ENCODE peak calls at places on chromosomes 4 and X, in eight cellular contexts. F, X, B, Y, V, A, L and Q are unnamed samples.

GRCh38 chrX:49829016-49829415 is at the start of gene PAGE4:
- DNase-seq in F (no peak), X (no peak), B (no peak), Y (no peak), V (no peak), A (no peak), L (peak; percentile 11), Q (no peak)

GRCh38 chrX:17608898-17609297 is 128.4 kb upstream of the SCML1 start:
- DNase-seq in F (no peak), X (no peak), B (no peak), Y (no peak), V (no peak), A (no peak), L (no peak), Q (no peak)

GRCh38 chr4:106329027-106329618 is 12.8 kb downstream of the AIMP1 start:
- DNase-seq in F (peak; percentile 63), X (no peak), B (no peak), Y (no peak), V (no peak), A (peak; percentile 55), L (peak; percentile 46), Q (no peak)

GRCh38 chr4:2535386-2536192 is 858 bp upstream of the FAM193A start:
- DNase-seq in F (peak; percentile 38), X (no peak), B (peak; percentile 54), Y (peak; percentile 32), V (no peak), A (peak; percentile 30), L (peak; percentile 19), Q (no peak)

GRCh38 chr4:122636697-122637096 is 15.8 kb upstream of the IL21 start:
- DNase-seq in F (no peak), X (no peak), B (no peak), Y (no peak), V (no peak), A (no peak), L (no peak), Q (peak; percentile 29)

GRCh38 chrX:19593684-19594083 is 78.4 kb upstream of the MAP3K15 start:
- DNase-seq in F (peak; percentile 69), X (no peak), B (peak; percentile 14), Y (no peak), V (no peak), A (peak; percentile 53), L (peak; percentile 36), Q (no peak)

GRCh38 chr4:183503497-183504063 is 1.3 kb upstream of the ING2 start:
- DNase-seq in F (no peak), X (peak; percentile 8), B (no peak), Y (peak; percentile 19), V (no peak), A (peak; percentile 19), L (no peak), Q (no peak)

GRCh38 chrX:52082578-52082977 is 13.6 kb upstream of the MAGED4B start:
- DNase-seq in F (peak; percentile 25), X (no peak), B (no peak), Y (no peak), V (peak; percentile 21), A (no peak), L (no peak), Q (no peak)

GRCh38 chrX:9312922-9313867 is 151.7 kb upstream of the TBL1X start:
- DNase-seq in F (no peak), X (no peak), B (peak; percentile 72), Y (no peak), V (no peak), A (peak; percentile 11), L (peak; percentile 39), Q (no peak)

GRCh38 chr4:149293233-149293632 is 522.4 kb downstream of the IQCM start:
- DNase-seq in F (peak; percentile 67), X (no peak), B (no peak), Y (no peak), V (no peak), A (no peak), L (no peak), Q (no peak)

GRCh38 chr4:149296503-149296902 is 519.1 kb downstream of the IQCM start:
- DNase-seq in F (peak; percentile 10), X (no peak), B (no peak), Y (no peak), V (no peak), A (no peak), L (no peak), Q (no peak)

GRCh38 chr4:149292422-149293055 is 523.1 kb downstream of the IQCM start:
- DNase-seq in F (peak; percentile 33), X (no peak), B (no peak), Y (peak; percentile 27), V (no peak), A (no peak), L (no peak), Q (no peak)

GRCh38 chr4:149291463-149291862 is 524.2 kb downstream of the IQCM start:
- DNase-seq in F (peak; percentile 88), X (no peak), B (no peak), Y (peak; percentile 49), V (no peak), A (peak; percentile 6), L (no peak), Q (no peak)

DNA sequence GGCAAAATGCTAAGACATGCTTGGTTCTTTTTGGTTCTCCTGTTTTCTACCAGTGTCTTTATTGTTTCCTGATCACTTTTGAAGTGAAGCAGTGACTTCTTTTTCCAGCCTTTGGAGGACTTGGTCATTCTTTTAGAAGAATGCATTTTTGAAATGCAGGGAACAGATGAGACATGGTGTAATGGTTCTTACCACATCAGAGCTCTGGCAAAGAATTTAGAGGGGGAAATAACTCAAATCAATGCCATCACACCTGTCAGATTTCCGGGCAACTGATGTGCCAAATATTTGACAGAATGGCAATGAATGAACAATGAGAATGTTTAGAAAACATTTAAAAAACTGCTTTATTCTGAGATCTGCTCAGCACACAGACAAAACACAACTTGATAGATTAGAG is 519.6 kb downstream of the IQCM start:
- DNase-seq in F (no peak), X (no peak), B (no peak), Y (no peak), V (no peak), A (no peak), L (no peak), Q (no peak)
- H3K4me3 ChIP-seq in F (no peak overlapping the region), X (no peak overlapping the region), B (no peak overlapping the region), Y (no peak overlapping the region), V (no peak overlapping the region), A (no peak overlapping the region), L (no peak overlapping the region), Q (no peak overlapping the region)

DNA sequence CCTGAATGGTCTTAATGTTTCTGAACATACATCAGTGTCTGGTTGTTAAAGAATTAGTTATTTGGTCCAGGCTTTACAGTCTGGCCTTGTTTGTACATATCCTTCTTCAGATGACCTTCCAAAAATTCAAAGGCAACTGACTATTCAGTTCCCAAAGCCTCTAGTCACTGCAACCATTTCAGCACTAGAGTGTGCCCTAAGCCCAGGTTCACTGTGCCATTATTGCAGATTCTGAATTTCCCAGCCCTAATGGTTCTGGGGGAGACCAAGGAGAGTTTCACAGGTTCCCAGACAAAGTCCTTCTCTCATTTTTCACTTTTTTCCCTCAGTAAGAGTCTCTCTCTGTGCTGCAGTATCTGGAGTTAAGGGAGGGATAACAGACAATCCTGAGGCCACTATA is 235.8 kb downstream of the TRAM1L1 start:
- DNase-seq in F (no peak), X (no peak), B (no peak), Y (no peak), V (no peak), A (no peak), L (no peak), Q (no peak)
- TF ChIP-seq CTCF in F (no peak), X (peak; percentile 11), B (no peak), Y (no peak), V (no peak), A (no peak), L (no peak), Q (no peak)

DNA sequence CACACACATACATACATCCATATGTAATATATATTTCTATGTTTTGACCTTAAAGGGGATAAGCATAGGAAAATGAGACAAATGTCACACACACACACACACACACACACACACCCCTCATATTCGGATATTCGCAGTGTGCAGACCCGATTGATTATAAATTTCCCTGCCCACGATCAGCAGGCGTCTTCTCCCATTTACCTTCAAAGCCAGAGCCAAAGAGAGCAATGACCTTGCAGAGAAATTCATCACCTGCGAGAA is 485 bp downstream of the GPRIN3 start:
- DNase-seq in F (no peak), X (no peak), B (no peak), Y (no peak), V (no peak), A (no peak), L (no peak), Q (no peak)
- H3K4me3 ChIP-seq in F (peak overlapping the region; percentile 43), X (no peak overlapping the region), B (peak overlapping the region; percentile 67), Y (peak overlapping the region; percentile 80), V (peak overlapping the region; percentile 52), A (peak overlapping the region; percentile 21), L (peak overlapping the region; percentile 80), Q (no peak overlapping the region)

GRCh38 chr4:111630705-111631104 is 514.5 kb upstream of the FAM241A start:
- DNase-seq in F (peak; percentile 46), X (no peak), B (no peak), Y (no peak), V (peak; percentile 2), A (peak; percentile 50), L (no peak), Q (no peak)
- TF ChIP-seq CTCF in F (peak; percentile 37), X (peak; percentile 17), B (no peak), Y (peak; percentile 64), V (peak; percentile 12), A (peak; percentile 37), L (peak; percentile 57), Q (no peak)

GRCh38 chr4:25065451-25065850 is 34.7 kb upstream of the LGI2 start:
- DNase-seq in F (no peak), X (no peak), B (no peak), Y (no peak), V (no peak), A (no peak), L (no peak), Q (no peak)
- H3K4me3 ChIP-seq in F (no peak overlapping the region), X (no peak overlapping the region), B (no peak overlapping the region), Y (no peak overlapping the region), V (no peak overlapping the region), A (no peak overlapping the region), L (no peak overlapping the region), Q (no peak overlapping the region)